ENCODE peak calls at places on chromosomes 13 and 19, in five cellular contexts. X, U, L, P and V are unnamed samples.

GRCh38 chr19:2282862-2283237 is 875 bp upstream of the PEAK3 start:
- DNase-seq in X (no peak), U (no peak), L (no peak), P (no peak), V (no peak)

GRCh38 chr13:33322965-33323668 is 37.6 kb upstream of the STARD13 start:
- DNase-seq in X (no peak), U (no peak), L (no peak), P (no peak), V (no peak)

GRCh38 chr19:27750697-27751391 is 1462.1 kb downstream of the UQCRFS1 start:
- DNase-seq in X (no peak), U (no peak), L (no peak), P (no peak), V (no peak)

GRCh38 chr19:55676384-55676783 is 1.4 kb downstream of the EPN1 start:
- DNase-seq in X (peak), U (no peak), L (peak), P (no peak), V (no peak)

GRCh38 chr13:41603917-41604316 is 146.6 kb downstream of the RGCC start:
- DNase-seq in X (peak), U (peak), L (peak), P (no peak), V (no peak)

GRCh38 chr19:18233224-18233825 is 7.1 kb upstream of the PDE4C start:
- DNase-seq in X (peak), U (peak), L (no peak), P (no peak), V (no peak)

GRCh38 chr13:109208522-109208921 is 577.9 kb downstream of the IRS2 start:
- DNase-seq in X (no peak), U (no peak), L (no peak), P (no peak), V (no peak)

GRCh38 chr19:6740589-6741348 is 1.3 kb downstream of the TRIP10 start:
- DNase-seq in X (peak), U (peak), L (peak), P (no peak), V (no peak)